ENCODE peak calls at places on chromosomes 6 and 20, in seven cellular contexts. One of them, this sample, is unnamed.
A peak's percentile ranks its signal among the peaks of the same experiment; 100 is the strongest.

GRCh38 chr6:106227612-106228507 is 97.7 kb downstream of the ATG5 start:
- DNase-seq in HCT116: no peak
- DNase-seq in H1: no peak
- DNase-seq in K562: no peak
- DNase-seq in GM12878: no peak
- DNase-seq in SK-N-SH: no peak
- DNase-seq in HepG2: no peak
- DNase-seq in this sample: no peak

GRCh38 chr6:79506251-79506650 is 31.0 kb downstream of the LCA5 start:
- DNase-seq in H1: no peak
- DNase-seq in K562: no peak
- DNase-seq in SK-N-SH: no peak
- DNase-seq in GM12878: no peak
- DNase-seq in HepG2: no peak
- DNase-seq in HCT116: no peak
- DNase-seq in this sample: no peak

GRCh38 chr6:14008809-14009208 is 84.1 kb downstream of the RNF182 start:
- DNase-seq in H1: no peak
- DNase-seq in HepG2: no peak
- DNase-seq in HCT116: no peak
- DNase-seq in K562: no peak
- DNase-seq in GM12878: no peak
- DNase-seq in SK-N-SH: no peak
- DNase-seq in this sample: no peak

GRCh38 chr20:36754656-36755222 is 8.8 kb upstream of the NDRG3 start:
- DNase-seq in K562: peak; percentile 69
- DNase-seq in SK-N-SH: peak; percentile 71
- DNase-seq in HepG2: peak; percentile 84
- DNase-seq in GM12878: no peak
- DNase-seq in HCT116: peak; percentile 37
- DNase-seq in H1: peak; percentile 60
- DNase-seq in this sample: peak; percentile 56

GRCh38 chr6:5125152-5126006 is 40.2 kb downstream of the PPP1R3G start:
- DNase-seq in GM12878: no peak
- DNase-seq in SK-N-SH: no peak
- DNase-seq in HepG2: peak; percentile 72
- DNase-seq in K562: peak; percentile 51
- DNase-seq in H1: no peak
- DNase-seq in HCT116: peak; percentile 54
- DNase-seq in this sample: no peak

GRCh38 chr6:100257661-100258395 is 206.9 kb downstream of the SIM1 start:
- DNase-seq in HCT116: peak; percentile 7
- DNase-seq in K562: peak; percentile 83
- DNase-seq in H1: no peak
- DNase-seq in HepG2: peak; percentile 9
- DNase-seq in GM12878: peak; percentile 11
- DNase-seq in SK-N-SH: no peak
- DNase-seq in this sample: peak; percentile 1

GRCh38 chr6:19333936-19334335 is 503.2 kb upstream of the ID4 start:
- DNase-seq in HepG2: no peak
- DNase-seq in HCT116: no peak
- DNase-seq in K562: no peak
- DNase-seq in SK-N-SH: no peak
- DNase-seq in GM12878: no peak
- DNase-seq in H1: no peak
- DNase-seq in this sample: no peak

GRCh38 chr6:85472744-85473143 is 22.9 kb downstream of the NT5E start:
- DNase-seq in H1: no peak
- DNase-seq in SK-N-SH: no peak
- DNase-seq in HCT116: no peak
- DNase-seq in HepG2: no peak
- DNase-seq in GM12878: no peak
- DNase-seq in K562: no peak
- DNase-seq in this sample: no peak

GRCh38 chr6:17042422-17043147 is 59.3 kb upstream of the STMND1 start:
- DNase-seq in HCT116: peak; percentile 34
- DNase-seq in GM12878: no peak
- DNase-seq in HepG2: peak; percentile 20
- DNase-seq in SK-N-SH: peak; percentile 28
- DNase-seq in H1: peak; percentile 52
- DNase-seq in K562: no peak
- DNase-seq in this sample: peak; percentile 74

GRCh38 chr6:116672306-116672705 is 3.7 kb upstream of the ZUP1 start:
- DNase-seq in HCT116: no peak
- DNase-seq in H1: no peak
- DNase-seq in SK-N-SH: no peak
- DNase-seq in GM12878: no peak
- DNase-seq in HepG2: no peak
- DNase-seq in K562: no peak
- DNase-seq in this sample: no peak

GRCh38 chr6:121436966-121437756 is 1.7 kb downstream of the GJA1 start:
- DNase-seq in K562: no peak
- DNase-seq in H1: no peak
- DNase-seq in GM12878: no peak
- DNase-seq in SK-N-SH: peak; percentile 59
- DNase-seq in HCT116: no peak
- DNase-seq in HepG2: no peak
- DNase-seq in this sample: peak; percentile 17

GRCh38 chr20:4820833-4821518 is 99.3 kb downstream of the PRND start:
- DNase-seq in K562: no peak
- DNase-seq in HepG2: no peak
- DNase-seq in GM12878: no peak
- DNase-seq in HCT116: no peak
- DNase-seq in SK-N-SH: no peak
- DNase-seq in H1: no peak
- DNase-seq in this sample: no peak

GRCh38 chr20:50992336-50992732 is 30.6 kb downstream of the KCNG1 start:
- DNase-seq in GM12878: no peak
- DNase-seq in H1: no peak
- DNase-seq in HCT116: no peak
- DNase-seq in HepG2: no peak
- DNase-seq in K562: no peak
- DNase-seq in SK-N-SH: no peak
- DNase-seq in this sample: peak; percentile 80

GRCh38 chr6:117548797-117549301 is 53.5 kb downstream of the GOPC start:
- DNase-seq in K562: no peak
- DNase-seq in HepG2: peak; percentile 77
- DNase-seq in H1: no peak
- DNase-seq in SK-N-SH: no peak
- DNase-seq in HCT116: no peak
- DNase-seq in GM12878: no peak
- DNase-seq in this sample: no peak

GRCh38 chr6:69865126-69865525 is 1.2 kb upstream of the COL19A1 start:
- DNase-seq in SK-N-SH: no peak
- DNase-seq in GM12878: no peak
- DNase-seq in HepG2: no peak
- DNase-seq in K562: no peak
- DNase-seq in HCT116: no peak
- DNase-seq in H1: no peak
- DNase-seq in this sample: no peak

GRCh38 chr6:69867075-69867911 is 937 bp downstream of the COL19A1 start:
- DNase-seq in SK-N-SH: peak; percentile 82
- DNase-seq in GM12878: no peak
- DNase-seq in H1: peak; percentile 72
- DNase-seq in HepG2: peak; percentile 12
- DNase-seq in K562: peak; percentile 59
- DNase-seq in HCT116: no peak
- DNase-seq in this sample: peak; percentile 28

GRCh38 chr6:69868961-69869360 is 2.6 kb downstream of the COL19A1 start:
- DNase-seq in H1: no peak
- DNase-seq in SK-N-SH: no peak
- DNase-seq in K562: no peak
- DNase-seq in HepG2: no peak
- DNase-seq in GM12878: no peak
- DNase-seq in HCT116: no peak
- DNase-seq in this sample: no peak

GRCh38 chr6:69868252-69868804 is 2.0 kb downstream of the COL19A1 start:
- DNase-seq in GM12878: no peak
- DNase-seq in HepG2: no peak
- DNase-seq in HCT116: no peak
- DNase-seq in SK-N-SH: no peak
- DNase-seq in H1: no peak
- DNase-seq in K562: peak; percentile 6
- DNase-seq in this sample: no peak

DNA sequence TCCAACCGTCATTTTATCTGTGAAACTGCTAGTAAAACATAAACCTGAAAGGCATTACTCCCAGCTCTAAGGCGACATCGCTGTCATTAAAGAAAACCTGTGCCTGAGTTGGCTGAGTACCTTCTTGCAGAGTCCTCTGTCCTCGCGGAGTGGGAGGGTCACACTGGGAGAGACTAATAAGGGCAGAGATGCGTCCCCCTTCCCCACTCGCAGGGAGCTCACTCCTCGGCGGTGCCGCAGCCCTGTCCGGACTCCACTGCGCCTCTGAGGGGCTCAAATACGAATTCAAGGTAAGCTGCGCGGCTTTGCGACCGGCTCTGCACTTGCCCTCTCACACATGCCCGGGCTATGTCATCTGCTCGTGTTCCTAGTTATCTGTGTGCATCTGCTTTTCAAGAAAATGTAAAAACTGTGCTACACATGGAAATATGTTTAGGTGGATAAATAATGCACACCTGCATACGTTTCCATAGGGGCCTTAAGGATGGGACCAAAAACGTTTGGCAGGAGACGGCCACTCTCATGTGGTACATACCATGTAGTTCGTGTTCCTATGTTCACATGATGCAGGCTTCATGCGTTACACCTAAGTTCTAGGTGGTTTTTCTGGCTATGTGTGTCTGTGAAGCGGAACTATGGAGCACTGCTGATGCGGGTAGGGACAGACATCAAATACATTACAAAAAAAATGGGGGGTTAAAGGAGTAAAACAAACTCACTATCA is at the start of gene COL19A1:
- DNase-seq in H1: peak; percentile 60
- DNase-seq in SK-N-SH: peak; percentile 34
- DNase-seq in K562: peak; percentile 4
- DNase-seq in HepG2: no peak
- DNase-seq in GM12878: peak; percentile 76
- DNase-seq in HCT116: no peak
- DNase-seq in this sample: peak; percentile 5
- TF ChIP-seq JUND in H1: no peak
- TF ChIP-seq JUND in SK-N-SH: no peak
- TF ChIP-seq JUND in K562: no peak
- TF ChIP-seq JUND in HepG2: no peak
- TF ChIP-seq JUND in GM12878: no peak
- TF ChIP-seq JUND in HCT116: no peak
- TF ChIP-seq JUND in this sample: no peak

GRCh38 chr6:37489697-37490336 is 9.9 kb downstream of the CCDC167 start:
- DNase-seq in K562: no peak
- DNase-seq in H1: no peak
- DNase-seq in SK-N-SH: peak; percentile 68
- DNase-seq in HCT116: no peak
- DNase-seq in HepG2: peak; percentile 39
- DNase-seq in GM12878: no peak
- DNase-seq in this sample: no peak
- TF ChIP-seq JUND in K562: no peak
- TF ChIP-seq JUND in H1: no peak
- TF ChIP-seq JUND in SK-N-SH: no peak
- TF ChIP-seq JUND in HCT116: no peak
- TF ChIP-seq JUND in HepG2: no peak
- TF ChIP-seq JUND in GM12878: no peak
- TF ChIP-seq JUND in this sample: no peak

DNA sequence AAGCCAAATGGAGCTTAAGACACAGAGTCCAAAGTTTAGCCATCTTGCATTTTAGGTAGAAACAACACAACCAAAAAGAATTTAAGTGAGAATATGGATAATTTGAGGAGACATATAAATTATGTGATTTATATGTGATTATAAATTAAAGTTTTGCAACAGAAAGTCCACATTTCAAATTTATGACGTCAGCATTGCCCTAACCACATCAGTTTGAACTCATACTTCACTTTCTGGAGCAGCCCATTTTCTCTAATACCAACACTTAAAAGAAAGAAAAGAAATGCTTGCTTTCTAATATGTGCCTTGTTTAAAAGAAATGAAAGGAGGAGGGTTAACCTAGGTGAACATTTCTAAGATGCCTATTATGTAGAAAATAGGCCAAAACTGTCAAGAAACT is 138.0 kb downstream of the SOD2 start:
- DNase-seq in HCT116: no peak
- DNase-seq in H1: no peak
- DNase-seq in HepG2: no peak
- DNase-seq in GM12878: no peak
- DNase-seq in K562: no peak
- DNase-seq in SK-N-SH: no peak
- DNase-seq in this sample: no peak
- TF ChIP-seq JUND in HCT116: no peak
- TF ChIP-seq JUND in H1: no peak
- TF ChIP-seq JUND in HepG2: no peak
- TF ChIP-seq JUND in GM12878: no peak
- TF ChIP-seq JUND in K562: no peak
- TF ChIP-seq JUND in SK-N-SH: no peak
- TF ChIP-seq JUND in this sample: no peak

DNA sequence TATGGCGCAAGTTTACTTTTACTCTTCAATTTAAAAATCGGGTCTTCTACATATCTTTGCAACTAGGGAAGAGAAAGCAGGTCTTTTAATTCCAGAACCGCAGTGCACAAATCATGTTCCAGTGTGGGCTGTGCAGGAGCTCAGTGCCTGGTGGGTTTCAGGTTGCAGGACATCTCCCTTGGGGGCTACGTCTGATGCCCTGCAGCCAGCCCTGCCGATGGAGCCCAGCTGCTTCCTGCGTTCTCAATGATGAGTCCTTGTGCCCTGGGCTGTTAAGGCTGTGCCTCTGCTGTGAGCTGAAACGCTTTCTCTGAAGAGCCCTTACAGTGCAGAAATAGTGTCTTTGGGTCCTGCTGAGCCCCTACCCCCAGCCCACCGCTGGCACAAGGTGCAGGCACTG is 192.9 kb downstream of the SYNDIG1 start:
- DNase-seq in SK-N-SH: no peak
- DNase-seq in HepG2: no peak
- DNase-seq in K562: no peak
- DNase-seq in HCT116: no peak
- DNase-seq in GM12878: no peak
- DNase-seq in H1: no peak
- DNase-seq in this sample: no peak
- TF ChIP-seq JUND in SK-N-SH: no peak
- TF ChIP-seq JUND in HepG2: no peak
- TF ChIP-seq JUND in K562: no peak
- TF ChIP-seq JUND in HCT116: no peak
- TF ChIP-seq JUND in GM12878: no peak
- TF ChIP-seq JUND in H1: no peak
- TF ChIP-seq JUND in this sample: no peak

GRCh38 chr6:118996289-118996820 is 61.4 kb upstream of the MCM9 start:
- DNase-seq in HCT116: no peak
- DNase-seq in HepG2: no peak
- DNase-seq in H1: no peak
- DNase-seq in K562: no peak
- DNase-seq in SK-N-SH: no peak
- DNase-seq in GM12878: no peak
- DNase-seq in this sample: no peak
- TF ChIP-seq JUND in HCT116: no peak
- TF ChIP-seq JUND in HepG2: no peak
- TF ChIP-seq JUND in H1: no peak
- TF ChIP-seq JUND in K562: no peak
- TF ChIP-seq JUND in SK-N-SH: no peak
- TF ChIP-seq JUND in GM12878: no peak
- TF ChIP-seq JUND in this sample: no peak